ENCODE peak calls at places on chromosome 22, in nine cellular contexts. Z is C1 segment of cervical spinal cord; H is OCI-LY7; F is GM04503; N is NCI-H345; W is thoracic aorta; V is CD8-positive, alpha-beta T cell; R is BJ; J is stimulated activated CD4-positive, alpha-beta T cell treated with anti-CD3 and anti-CD28 coated beads, Interleukin-2, amount 100 ng/mL, for 24 hours. L is an unnamed sample.

GRCh38 chr22:38172489-38173155 is 9.0 kb downstream of the PLA2G6 start:
- DNase-seq in Z (no peak), F (no peak), H (no peak), W (no peak), V (peak; percentile 55), R (no peak), J (no peak), N (peak; percentile 9), L (no peak)

GRCh38 chr22:26891431-26891830 is 234.0 kb downstream of the MIAT start:
- DNase-seq in W (no peak), N (no peak), J (no peak), Z (no peak), H (no peak), R (no peak), V (no peak), F (no peak), L (no peak)

GRCh38 chr22:24067587-24068376 is 56.7 kb downstream of the CABIN1 start:
- DNase-seq in W (no peak), H (peak; percentile 25), V (no peak), Z (no peak), F (no peak), N (peak; percentile 34), R (no peak), J (no peak), L (no peak)

GRCh38 chr22:44297662-44298061 is 15.1 kb downstream of the SHISAL1 start:
- DNase-seq in V (no peak), W (no peak), H (no peak), Z (no peak), J (no peak), F (no peak), N (no peak), R (no peak), L (no peak)

GRCh38 chr22:49228431-49229037 is 599.1 kb downstream of the BRD1 start:
- DNase-seq in V (peak; percentile 19), H (no peak), Z (no peak), J (no peak), R (no peak), F (no peak), W (no peak), N (peak; percentile 25), L (no peak)

GRCh38 chr22:17159504-17159951 is 451 bp upstream of the HDHD5 start:
- DNase-seq in F (peak; percentile 15), J (peak; percentile 79), H (no peak), V (no peak), N (peak; percentile 43), Z (no peak), W (peak; percentile 8), R (no peak), L (peak; percentile 85)

GRCh38 chr22:44295406-44295805 is 17.3 kb downstream of the SHISAL1 start:
- DNase-seq in Z (no peak), J (no peak), W (no peak), N (no peak), H (no peak), F (no peak), R (no peak), V (no peak), L (no peak)

GRCh38 chr22:39177456-39177775 is 24.9 kb upstream of the CBX7 start:
- DNase-seq in F (no peak), R (no peak), N (no peak), J (no peak), V (no peak), H (no peak), W (no peak), Z (no peak), L (no peak)

GRCh38 chr22:21796863-21797262 is 61.3 kb upstream of the YPEL1 start:
- DNase-seq in V (no peak), R (no peak), F (no peak), Z (no peak), W (no peak), J (no peak), N (no peak), H (no peak), L (no peak)

GRCh38 chr22:49543876-49544275 is 283.8 kb downstream of the BRD1 start:
- DNase-seq in J (no peak), R (no peak), V (no peak), W (no peak), Z (no peak), H (no peak), F (no peak), N (no peak), L (no peak)

GRCh38 chr22:50730941-50731661 is 6.9 kb upstream of the ACR start:
- DNase-seq in F (no peak), N (no peak), Z (no peak), W (no peak), R (no peak), H (no peak), V (no peak), J (no peak), L (no peak)

GRCh38 chr22:37740455-37741311 is 43.8 kb downstream of the TRIOBP start:
- DNase-seq in Z (no peak), V (no peak), N (no peak), W (no peak), J (no peak), H (no peak), F (no peak), R (no peak), L (no peak)

GRCh38 chr22:49502126-49502826 is 325.4 kb downstream of the BRD1 start:
- DNase-seq in J (no peak), F (no peak), V (no peak), H (no peak), Z (no peak), R (no peak), N (no peak), W (no peak), L (peak; percentile 59)

GRCh38 chr22:27377901-27378300 is 423.7 kb downstream of the MN1 start:
- DNase-seq in Z (no peak), H (peak; percentile 21), V (no peak), W (no peak), N (peak; percentile 85), J (no peak), F (no peak), R (no peak), L (no peak)

GRCh38 chr22:40753114-40753513 is 66.0 kb downstream of the SLC25A17 start:
- DNase-seq in W (no peak), N (no peak), V (no peak), J (no peak), Z (no peak), H (no peak), F (no peak), R (no peak), L (no peak)

GRCh38 chr22:44181033-44181911 is 547 bp downstream of the PARVG start:
- DNase-seq in H (no peak), V (peak; percentile 79), F (no peak), J (peak; percentile 68), N (no peak), R (no peak), Z (no peak), W (no peak), L (no peak)

GRCh38 chr22:17121235-17122195 is at the start of gene TMEM121B:
- DNase-seq in R (no peak), J (peak; percentile 39), N (peak; percentile 69), V (no peak), W (no peak), H (no peak), Z (no peak), F (no peak), L (peak; percentile 68)